ENCODE peak calls at places on chromosome 21, in five cellular contexts. J is OCI-LY7; R is left kidney; D is EL; E is activated T-helper 9 cell treated with anti-CD3 and anti-CD28 coated beads, Interleukin-2, amount 50 U/mL, for 16 hours. Z is an unnamed sample.

GRCh38 chr21:25809013-25809412 is 74.2 kb downstream of the GABPA start:
- DNase-seq in J (no peak), R (no peak), D (peak; percentile 60), E (no peak), Z (no peak)

GRCh38 chr21:45362748-45363145 is 42.2 kb upstream of the COL18A1 start:
- DNase-seq in J (no peak), R (no peak), D (no peak), E (no peak), Z (no peak)

GRCh38 chr21:28867401-28867800 is 125.3 kb downstream of the LTN1 start:
- DNase-seq in J (no peak), R (no peak), D (peak; percentile 40), E (no peak), Z (no peak)

GRCh38 chr21:33980276-33980916 is 64.8 kb upstream of the ATP5PO start:
- DNase-seq in J (no peak), R (no peak), D (no peak), E (no peak), Z (no peak)

GRCh38 chr21:38784458-38785266 is 21.1 kb upstream of the ETS2 start:
- DNase-seq in J (no peak), R (no peak), D (no peak), E (no peak), Z (no peak)

GRCh38 chr21:15943009-15943666 is 213.4 kb downstream of the USP25 start:
- DNase-seq in J (no peak), R (no peak), D (peak; percentile 15), E (no peak), Z (no peak)

GRCh38 chr21:35578831-35579470 is 481.4 kb downstream of the SETD4 start:
- DNase-seq in J (no peak), R (no peak), D (peak; percentile 34), E (no peak), Z (no peak)

GRCh38 chr21:37915941-37916794 is at the start of gene KCNJ6:
- DNase-seq in J (no peak), R (peak; percentile 91), D (peak; percentile 64), E (no peak), Z (no peak)

GRCh38 chr21:36629061-36629460 is 69.9 kb upstream of the SIM2 start:
- DNase-seq in J (no peak), R (no peak), D (no peak), E (no peak), Z (no peak)

GRCh38 chr21:32325706-32326105 is 27.1 kb downstream of the MRAP start:
- DNase-seq in J (no peak), R (no peak), D (no peak), E (no peak), Z (no peak)

GRCh38 chr21:45410865-45411809 is 6.2 kb downstream of the COL18A1 start:
- DNase-seq in J (no peak), R (no peak), D (no peak), E (no peak), Z (no peak)

GRCh38 chr21:39037807-39038405 is 145.3 kb downstream of the PSMG1 start:
- DNase-seq in J (no peak), R (no peak), D (peak; percentile 53), E (no peak), Z (no peak)

GRCh38 chr21:34022557-34023335 is 50.6 kb upstream of the MRPS6 start:
- DNase-seq in J (peak; percentile 46), R (no peak), D (no peak), E (peak; percentile 30), Z (no peak)

GRCh38 chr21:42461185-42461520 is 34.9 kb downstream of the RSPH1 start:
- DNase-seq in J (no peak), R (no peak), D (no peak), E (no peak), Z (no peak)

GRCh38 chr21:33378081-33378480 is 25.1 kb upstream of the IFNGR2 start:
- DNase-seq in J (no peak), R (no peak), D (no peak), E (no peak), Z (no peak)

GRCh38 chr21:33293811-33294216 is 27.6 kb downstream of the IL10RB start:
- DNase-seq in J (peak; percentile 67), R (no peak), D (no peak), E (no peak), Z (no peak)